ENCODE peak calls at places on chromosomes 5 and 9, in ten cellular contexts. P, V, M, C, B, K, L, A, X and D are unnamed samples.
A peak's percentile ranks its signal among the peaks of the same experiment; 100 is the strongest.

GRCh38 chr5:63963080-63963735 is 963 bp upstream of the HTR1A start:
- DNase-seq in P (peak; percentile 69), V (no peak), M (peak; percentile 82), C (peak; percentile 50), B (peak; percentile 72), K (peak; percentile 75), L (no peak), A (no peak), X (peak; percentile 88), D (peak; percentile 26)

GRCh38 chr9:95023217-95024003 is 294.1 kb downstream of the FANCC start:
- DNase-seq in P (peak; percentile 88), V (no peak), M (no peak), C (peak; percentile 73), B (no peak), K (peak; percentile 82), L (no peak), A (peak; percentile 73), X (peak; percentile 95), D (peak; percentile 25)

GRCh38 chr5:32581010-32581785 is 4.2 kb upstream of the SUB1 start:
- DNase-seq in P (no peak), V (no peak), M (no peak), C (no peak), B (no peak), K (no peak), L (no peak), A (no peak), X (no peak), D (no peak)

GRCh38 chr5:138102454-138103320 is 18.9 kb downstream of the WNT8A start:
- DNase-seq in P (no peak), V (no peak), M (no peak), C (no peak), B (no peak), K (no peak), L (no peak), A (no peak), X (no peak), D (no peak)

GRCh38 chr5:24401767-24402166 is 243.0 kb downstream of the CDH10 start:
- DNase-seq in P (peak; percentile 3), V (no peak), M (no peak), C (no peak), B (no peak), K (peak; percentile 88), L (no peak), A (no peak), X (peak; percentile 2), D (peak; percentile 57)

GRCh38 chr5:178465228-178465860 is 124.8 kb downstream of the COL23A1 start:
- DNase-seq in P (no peak), V (no peak), M (no peak), C (no peak), B (peak; percentile 49), K (no peak), L (no peak), A (no peak), X (no peak), D (no peak)

GRCh38 chr9:33211695-33212393 is 28.1 kb upstream of the SPINK4 start:
- DNase-seq in P (peak; percentile 18), V (no peak), M (no peak), C (no peak), B (no peak), K (no peak), L (no peak), A (no peak), X (no peak), D (peak; percentile 41)

GRCh38 chr9:99833735-99834134 is 12.1 kb downstream of the NR4A3 start:
- DNase-seq in P (no peak), V (no peak), M (no peak), C (no peak), B (peak; percentile 18), K (no peak), L (no peak), A (no peak), X (no peak), D (no peak)

GRCh38 chr5:33034777-33035176 is 323.7 kb downstream of the NPR3 start:
- DNase-seq in P (no peak), V (no peak), M (no peak), C (no peak), B (no peak), K (no peak), L (no peak), A (no peak), X (no peak), D (no peak)

GRCh38 chr5:138790684-138791083 is 37.5 kb downstream of the CTNNA1 start:
- DNase-seq in P (peak; percentile 48), V (no peak), M (no peak), C (no peak), B (no peak), K (peak; percentile 57), L (no peak), A (no peak), X (peak; percentile 52), D (no peak)

GRCh38 chr9:112097712-112098688 is 77.1 kb downstream of the SUSD1 start:
- DNase-seq in P (peak; percentile 63), V (no peak), M (peak; percentile 80), C (peak; percentile 62), B (peak; percentile 57), K (peak; percentile 78), L (peak; percentile 54), A (no peak), X (peak; percentile 80), D (peak; percentile 92)

GRCh38 chr5:131274341-131275063 is 10.6 kb downstream of the CDC42SE2 start:
- DNase-seq in P (no peak), V (no peak), M (no peak), C (no peak), B (no peak), K (no peak), L (no peak), A (no peak), X (no peak), D (no peak)

GRCh38 chr5:177403194-177403825 is 2.8 kb upstream of the PFN3 start:
- DNase-seq in P (no peak), V (no peak), M (peak; percentile 32), C (peak; percentile 36), B (peak; percentile 86), K (peak; percentile 64), L (peak; percentile 74), A (peak; percentile 81), X (peak; percentile 50), D (peak; percentile 43)

GRCh38 chr5:125823572-125823971 is 599.6 kb upstream of the GRAMD2B start:
- DNase-seq in P (peak; percentile 8), V (no peak), M (no peak), C (no peak), B (no peak), K (peak; percentile 16), L (no peak), A (no peak), X (peak; percentile 37), D (no peak)

GRCh38 chr5:150163547-150164059 is 3.0 kb upstream of the CDX1 start:
- DNase-seq in P (no peak), V (no peak), M (no peak), C (peak; percentile 35), B (peak; percentile 75), K (no peak), L (peak; percentile 85), A (no peak), X (peak; percentile 65), D (no peak)

GRCh38 chr9:89919171-89919681 is 314.4 kb downstream of the GADD45G start:
- DNase-seq in P (no peak), V (peak; percentile 22), M (no peak), C (peak; percentile 61), B (peak; percentile 75), K (no peak), L (peak; percentile 55), A (no peak), X (no peak), D (peak; percentile 19)

GRCh38 chr5:1010641-1011046 is 2.0 kb downstream of the NKD2 start:
- DNase-seq in P (no peak), V (no peak), M (no peak), C (peak; percentile 13), B (peak; percentile 82), K (no peak), L (peak; percentile 18), A (peak; percentile 58), X (no peak), D (no peak)
- H3K4me3 ChIP-seq in P (no peak overlapping the region), V (no peak overlapping the region), M (no peak overlapping the region), C (no peak overlapping the region), B (no peak overlapping the region), K (no peak overlapping the region), L (no peak overlapping the region), A (no peak overlapping the region), X (no peak overlapping the region), D (no peak overlapping the region)

GRCh38 chr5:57172466-57172961 is 1.3 kb upstream of the GPBP1 start:
- DNase-seq in P (no peak), V (no peak), M (no peak), C (no peak), B (peak; percentile 32), K (peak; percentile 49), L (no peak), A (no peak), X (peak; percentile 54), D (no peak)
- H3K4me3 ChIP-seq in P (peak overlapping the region; percentile 97), V (peak overlapping the region; percentile 99), M (peak overlapping the region; percentile 99), C (peak overlapping the region; percentile 85), B (peak overlapping the region; percentile 96), K (peak overlapping the region; percentile 84), L (peak overlapping the region; percentile 71), A (peak overlapping the region; percentile 95), X (peak overlapping the region; percentile 92), D (no peak overlapping the region)

GRCh38 chr5:157193699-157194424 is 13.2 kb downstream of the ITK start:
- DNase-seq in P (no peak), V (no peak), M (no peak), C (no peak), B (no peak), K (no peak), L (no peak), A (no peak), X (no peak), D (no peak)

GRCh38 chr5:157198277-157199058 is 17.8 kb downstream of the ITK start:
- DNase-seq in P (no peak), V (no peak), M (no peak), C (no peak), B (no peak), K (no peak), L (no peak), A (no peak), X (no peak), D (no peak)

GRCh38 chr5:157196045-157196444 is 15.4 kb downstream of the ITK start:
- DNase-seq in P (no peak), V (no peak), M (no peak), C (no peak), B (no peak), K (no peak), L (no peak), A (no peak), X (no peak), D (no peak)

DNA sequence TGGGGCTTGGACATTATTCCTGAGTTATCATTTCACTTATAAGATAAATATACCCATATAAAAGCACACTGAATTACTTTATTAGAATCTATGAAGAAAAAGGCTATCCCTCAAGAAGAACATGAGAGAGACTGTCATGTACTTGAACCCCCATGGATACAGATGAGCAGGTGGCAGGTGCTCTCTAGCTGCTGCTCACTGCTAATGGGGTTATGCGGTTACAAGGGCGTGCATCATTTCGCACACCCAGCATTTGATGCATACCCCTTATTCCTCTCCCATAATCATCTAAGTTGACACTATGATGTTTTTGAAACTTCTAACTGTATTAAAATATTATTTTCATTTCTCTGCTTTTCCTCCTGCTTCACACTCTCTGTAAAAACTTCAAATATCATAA is 16.4 kb downstream of the ITK start:
- DNase-seq in P (no peak), V (no peak), M (no peak), C (no peak), B (no peak), K (no peak), L (no peak), A (no peak), X (no peak), D (no peak)
- H3K4me3 ChIP-seq in P (no peak overlapping the region), V (no peak overlapping the region), M (no peak overlapping the region), C (no peak overlapping the region), B (no peak overlapping the region), K (no peak overlapping the region), L (no peak overlapping the region), A (no peak overlapping the region), X (no peak overlapping the region), D (no peak overlapping the region)

GRCh38 chr9:35562895-35563746 is 41.9 kb upstream of the TESK1 start:
- DNase-seq in P (no peak), V (no peak), M (no peak), C (no peak), B (no peak), K (no peak), L (no peak), A (no peak), X (no peak), D (no peak)
- H3K4me3 ChIP-seq in P (no peak overlapping the region), V (no peak overlapping the region), M (no peak overlapping the region), C (no peak overlapping the region), B (no peak overlapping the region), K (no peak overlapping the region), L (no peak overlapping the region), A (no peak overlapping the region), X (no peak overlapping the region), D (no peak overlapping the region)